ENCODE peak calls at places on chromosomes 16 and 17, in seven cellular contexts. One of them, this sample, is unnamed.

GRCh38 chr17:21289902-21290571 is 5.5 kb downstream of the MAP2K3 start:
- DNase-seq in heart right ventricle: peak; percentile 83
- DNase-seq in fibroblast of lung: no peak
- DNase-seq in ovary: no peak
- DNase-seq in PC-3: no peak
- DNase-seq in uterus: peak; percentile 54
- DNase-seq in transverse colon: no peak
- DNase-seq in this sample: no peak

GRCh38 chr16:87327798-87328495 is 10.8 kb upstream of the C16orf95 start:
- DNase-seq in heart right ventricle: no peak
- DNase-seq in fibroblast of lung: no peak
- DNase-seq in ovary: no peak
- DNase-seq in PC-3: no peak
- DNase-seq in uterus: no peak
- DNase-seq in transverse colon: no peak
- DNase-seq in this sample: no peak

GRCh38 chr16:12625716-12626115 is 178.0 kb downstream of the CPPED1 start:
- DNase-seq in heart right ventricle: no peak
- DNase-seq in fibroblast of lung: no peak
- DNase-seq in ovary: no peak
- DNase-seq in PC-3: no peak
- DNase-seq in uterus: no peak
- DNase-seq in transverse colon: no peak
- DNase-seq in this sample: no peak

GRCh38 chr16:25575363-25575762 is 116.4 kb upstream of the HS3ST4 start:
- DNase-seq in heart right ventricle: no peak
- DNase-seq in fibroblast of lung: no peak
- DNase-seq in ovary: no peak
- DNase-seq in PC-3: no peak
- DNase-seq in uterus: no peak
- DNase-seq in transverse colon: no peak
- DNase-seq in this sample: no peak

GRCh38 chr17:43367588-43368242 is 31.1 kb upstream of the ARL4D start:
- DNase-seq in heart right ventricle: no peak
- DNase-seq in fibroblast of lung: peak; percentile 97
- DNase-seq in ovary: no peak
- DNase-seq in PC-3: peak; percentile 90
- DNase-seq in uterus: no peak
- DNase-seq in transverse colon: no peak
- DNase-seq in this sample: no peak

GRCh38 chr17:41559548-41559947 is 12.3 kb downstream of the KRT9 start:
- DNase-seq in heart right ventricle: no peak
- DNase-seq in fibroblast of lung: no peak
- DNase-seq in ovary: no peak
- DNase-seq in PC-3: no peak
- DNase-seq in uterus: no peak
- DNase-seq in transverse colon: no peak
- DNase-seq in this sample: no peak

GRCh38 chr17:40499551-40500189 is 1.8 kb downstream of the TNS4 start:
- DNase-seq in heart right ventricle: peak; percentile 90
- DNase-seq in fibroblast of lung: peak; percentile 81
- DNase-seq in ovary: peak; percentile 84
- DNase-seq in PC-3: peak; percentile 70
- DNase-seq in uterus: peak; percentile 90
- DNase-seq in transverse colon: peak; percentile 92
- DNase-seq in this sample: peak; percentile 89

GRCh38 chr16:29700253-29700987 is 21.4 kb downstream of the QPRT start:
- DNase-seq in heart right ventricle: peak; percentile 77
- DNase-seq in fibroblast of lung: peak; percentile 89
- DNase-seq in ovary: peak; percentile 66
- DNase-seq in PC-3: peak; percentile 81
- DNase-seq in uterus: peak; percentile 63
- DNase-seq in transverse colon: peak; percentile 86
- DNase-seq in this sample: peak; percentile 81

GRCh38 chr16:67167588-67167987 is 2.8 kb upstream of the NOL3 start:
- DNase-seq in heart right ventricle: no peak
- DNase-seq in fibroblast of lung: no peak
- DNase-seq in ovary: no peak
- DNase-seq in PC-3: no peak
- DNase-seq in uterus: no peak
- DNase-seq in transverse colon: peak; percentile 6
- DNase-seq in this sample: no peak

GRCh38 chr17:82871056-82871775 is 31.4 kb upstream of the ZNF750 start:
- DNase-seq in heart right ventricle: no peak
- DNase-seq in fibroblast of lung: no peak
- DNase-seq in ovary: no peak
- DNase-seq in PC-3: no peak
- DNase-seq in uterus: no peak
- DNase-seq in transverse colon: no peak
- DNase-seq in this sample: no peak

GRCh38 chr17:27525316-27525715 is 69.1 kb downstream of the KSR1 start:
- DNase-seq in heart right ventricle: no peak
- DNase-seq in fibroblast of lung: no peak
- DNase-seq in ovary: no peak
- DNase-seq in PC-3: no peak
- DNase-seq in uterus: no peak
- DNase-seq in transverse colon: no peak
- DNase-seq in this sample: no peak

GRCh38 chr16:12898556-12898955 is 2.8 kb upstream of the SHISA9 start:
- DNase-seq in heart right ventricle: no peak
- DNase-seq in fibroblast of lung: no peak
- DNase-seq in ovary: no peak
- DNase-seq in PC-3: no peak
- DNase-seq in uterus: no peak
- DNase-seq in transverse colon: no peak
- DNase-seq in this sample: no peak

GRCh38 chr17:59853168-59853918 is 39.4 kb downstream of the TUBD1 start:
- DNase-seq in heart right ventricle: no peak
- DNase-seq in fibroblast of lung: peak; percentile 98
- DNase-seq in ovary: no peak
- DNase-seq in PC-3: peak; percentile 100
- DNase-seq in uterus: no peak
- DNase-seq in transverse colon: peak; percentile 83
- DNase-seq in this sample: peak; percentile 46

GRCh38 chr17:69093279-69093789 is 32.6 kb upstream of the ABCA9 start:
- DNase-seq in heart right ventricle: no peak
- DNase-seq in fibroblast of lung: peak; percentile 47
- DNase-seq in ovary: no peak
- DNase-seq in PC-3: no peak
- DNase-seq in uterus: no peak
- DNase-seq in transverse colon: no peak
- DNase-seq in this sample: no peak

DNA sequence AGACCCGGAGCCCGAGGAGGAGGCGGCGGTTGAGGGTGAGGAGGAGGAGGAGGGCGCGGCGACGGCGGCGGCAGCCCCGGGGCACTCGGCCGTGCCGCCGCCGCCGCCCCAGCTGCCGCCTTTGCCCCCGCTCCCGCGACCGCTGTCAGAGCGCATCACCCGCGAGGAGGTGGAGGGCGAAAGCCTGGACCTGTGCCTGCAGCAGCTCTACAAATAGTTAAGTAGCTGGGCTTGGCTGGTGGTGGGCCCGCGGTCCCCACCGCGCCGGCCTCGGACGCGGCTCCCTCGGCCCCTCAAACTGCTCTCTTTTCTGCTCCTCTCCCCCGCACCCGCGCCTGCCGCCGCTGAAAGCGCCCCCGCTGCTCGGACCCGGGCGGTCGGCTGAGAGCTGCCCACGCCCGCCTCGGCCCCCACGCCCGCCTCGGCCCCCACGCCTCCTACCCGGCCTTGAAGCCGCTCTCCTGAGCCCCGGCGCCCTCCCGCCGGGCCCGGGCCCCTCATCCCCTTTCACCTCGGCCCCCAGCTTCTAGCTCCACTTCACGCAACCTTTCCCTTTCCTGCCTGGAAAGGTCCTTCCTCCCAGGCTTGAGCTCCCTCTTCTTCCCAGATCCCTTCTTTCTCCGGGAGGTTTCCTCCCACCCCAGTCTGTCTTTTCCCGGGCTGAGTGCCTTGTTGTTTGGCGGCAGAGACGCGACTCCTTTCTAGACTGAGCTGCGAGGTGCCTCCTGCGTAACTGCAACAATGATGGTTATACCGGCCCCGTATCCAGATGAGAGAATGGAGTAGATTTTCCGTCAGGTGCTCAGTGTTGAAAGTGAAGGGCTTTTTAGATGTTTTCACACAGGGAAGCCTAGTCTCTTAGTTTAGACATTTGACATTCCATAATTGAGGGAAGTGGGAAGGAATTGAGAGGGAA is 850 bp downstream of the PPM1E start:
- DNase-seq in heart right ventricle: no peak
- DNase-seq in fibroblast of lung: no peak
- DNase-seq in ovary: no peak
- DNase-seq in PC-3: no peak
- DNase-seq in uterus: no peak
- DNase-seq in transverse colon: no peak
- DNase-seq in this sample: no peak
- H3K4me3 ChIP-seq in heart right ventricle: peak overlapping the region; percentile 63
- H3K4me3 ChIP-seq in fibroblast of lung: peak overlapping the region; percentile 26
- H3K4me3 ChIP-seq in ovary: peak overlapping the region; percentile 37
- H3K4me3 ChIP-seq in PC-3: peak overlapping the region; percentile 66
- H3K4me3 ChIP-seq in uterus: peak overlapping the region; percentile 36
- H3K4me3 ChIP-seq in transverse colon: peak overlapping the region; percentile 62
- H3K4me3 ChIP-seq in this sample: peak overlapping the region; percentile 38

DNA sequence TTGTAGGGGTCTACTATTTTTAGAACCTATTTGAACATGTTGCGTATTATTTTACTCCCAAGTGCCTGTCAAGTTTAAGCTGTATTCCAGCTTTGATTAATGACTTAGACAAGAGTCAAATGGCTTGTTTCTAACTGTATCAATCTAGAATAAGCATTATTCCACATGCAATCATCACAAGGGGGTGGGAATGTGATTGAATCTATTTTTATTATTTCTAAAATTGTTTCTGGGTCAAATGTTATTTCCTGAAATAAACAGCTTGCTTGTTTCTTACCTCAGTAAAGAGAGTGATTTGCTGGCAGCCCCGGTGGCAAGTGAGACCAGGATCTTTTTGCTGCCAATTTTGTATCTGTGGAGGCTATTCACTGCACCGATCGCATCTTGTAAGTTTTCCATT is 21.5 kb downstream of the MARF1 start:
- DNase-seq in heart right ventricle: no peak
- DNase-seq in fibroblast of lung: no peak
- DNase-seq in ovary: no peak
- DNase-seq in PC-3: no peak
- DNase-seq in uterus: no peak
- DNase-seq in transverse colon: no peak
- DNase-seq in this sample: no peak
- H3K27ac ChIP-seq in heart right ventricle: peak overlapping the region; percentile 71
- H3K27ac ChIP-seq in fibroblast of lung: no peak overlapping the region
- H3K27ac ChIP-seq in ovary: no peak overlapping the region
- H3K27ac ChIP-seq in PC-3: no peak overlapping the region
- H3K27ac ChIP-seq in uterus: no peak overlapping the region
- H3K27ac ChIP-seq in transverse colon: no peak overlapping the region
- H3K27ac ChIP-seq in this sample: no peak overlapping the region

GRCh38 chr16:51134876-51135275 is 16.2 kb downstream of the SALL1 start:
- DNase-seq in heart right ventricle: no peak
- DNase-seq in fibroblast of lung: no peak
- DNase-seq in ovary: no peak
- DNase-seq in PC-3: no peak
- DNase-seq in uterus: no peak
- DNase-seq in transverse colon: no peak
- DNase-seq in this sample: no peak

GRCh38 chr16:51133691-51134090 is 17.4 kb downstream of the SALL1 start:
- DNase-seq in heart right ventricle: no peak
- DNase-seq in fibroblast of lung: no peak
- DNase-seq in ovary: no peak
- DNase-seq in PC-3: no peak
- DNase-seq in uterus: no peak
- DNase-seq in transverse colon: no peak
- DNase-seq in this sample: no peak

GRCh38 chr16:51132484-51132883 is 18.6 kb downstream of the SALL1 start:
- DNase-seq in heart right ventricle: no peak
- DNase-seq in fibroblast of lung: no peak
- DNase-seq in ovary: no peak
- DNase-seq in PC-3: no peak
- DNase-seq in uterus: no peak
- DNase-seq in transverse colon: no peak
- DNase-seq in this sample: no peak

GRCh38 chr16:51133130-51133529 is 17.9 kb downstream of the SALL1 start:
- DNase-seq in heart right ventricle: no peak
- DNase-seq in fibroblast of lung: no peak
- DNase-seq in ovary: no peak
- DNase-seq in PC-3: no peak
- DNase-seq in uterus: no peak
- DNase-seq in transverse colon: no peak
- DNase-seq in this sample: no peak

DNA sequence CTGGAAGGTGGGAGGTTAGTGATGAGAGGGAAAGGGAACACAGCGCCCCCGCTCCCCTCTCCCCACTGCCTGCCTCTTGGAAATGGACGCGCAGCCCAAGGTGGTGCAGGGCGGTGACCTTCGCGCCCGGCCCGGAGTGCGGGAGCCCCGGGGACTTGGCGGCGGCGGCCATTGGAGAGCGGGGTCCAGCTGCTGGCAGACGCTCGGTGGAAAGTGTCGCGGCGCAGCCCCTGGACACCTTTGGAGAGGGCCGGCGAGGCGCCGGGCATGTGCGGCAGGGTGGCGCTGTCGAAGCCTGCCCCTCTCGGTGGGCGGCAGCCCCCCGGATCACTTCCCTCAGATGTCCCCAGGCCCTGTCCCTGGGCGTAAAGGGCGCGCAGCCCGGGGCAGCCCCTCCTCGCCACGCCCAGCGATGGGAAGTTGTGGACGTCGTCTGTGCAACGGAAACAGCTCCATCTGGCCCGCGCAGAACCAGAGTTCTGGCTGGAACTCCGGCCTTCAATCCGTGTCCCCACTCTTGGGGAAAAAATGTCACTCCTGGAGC is 16.7 kb downstream of the SALL1 start:
- DNase-seq in heart right ventricle: no peak
- DNase-seq in fibroblast of lung: no peak
- DNase-seq in ovary: no peak
- DNase-seq in PC-3: no peak
- DNase-seq in uterus: no peak
- DNase-seq in transverse colon: no peak
- DNase-seq in this sample: no peak
- H3K4me3 ChIP-seq in heart right ventricle: peak overlapping the region; percentile 24
- H3K4me3 ChIP-seq in fibroblast of lung: no peak overlapping the region
- H3K4me3 ChIP-seq in ovary: no peak overlapping the region
- H3K4me3 ChIP-seq in PC-3: no peak overlapping the region
- H3K4me3 ChIP-seq in uterus: no peak overlapping the region
- H3K4me3 ChIP-seq in transverse colon: no peak overlapping the region
- H3K4me3 ChIP-seq in this sample: no peak overlapping the region

GRCh38 chr17:47289302-47289701 is 34.5 kb upstream of the EFCAB13 start:
- DNase-seq in heart right ventricle: no peak
- DNase-seq in fibroblast of lung: no peak
- DNase-seq in ovary: no peak
- DNase-seq in PC-3: no peak
- DNase-seq in uterus: no peak
- DNase-seq in transverse colon: no peak
- DNase-seq in this sample: no peak

GRCh38 chr17:47288531-47289116 is 35.0 kb downstream of the ITGB3 start:
- DNase-seq in heart right ventricle: no peak
- DNase-seq in fibroblast of lung: peak; percentile 62
- DNase-seq in ovary: no peak
- DNase-seq in PC-3: no peak
- DNase-seq in uterus: no peak
- DNase-seq in transverse colon: no peak
- DNase-seq in this sample: no peak

GRCh38 chr17:47291242-47291873 is 32.4 kb upstream of the EFCAB13 start:
- DNase-seq in heart right ventricle: no peak
- DNase-seq in fibroblast of lung: no peak
- DNase-seq in ovary: no peak
- DNase-seq in PC-3: no peak
- DNase-seq in uterus: no peak
- DNase-seq in transverse colon: no peak
- DNase-seq in this sample: no peak

GRCh38 chr17:47292206-47292605 is 31.5 kb upstream of the EFCAB13 start:
- DNase-seq in heart right ventricle: no peak
- DNase-seq in fibroblast of lung: no peak
- DNase-seq in ovary: no peak
- DNase-seq in PC-3: no peak
- DNase-seq in uterus: no peak
- DNase-seq in transverse colon: no peak
- DNase-seq in this sample: no peak

GRCh38 chr17:47290870-47291241 is 32.9 kb upstream of the EFCAB13 start:
- DNase-seq in heart right ventricle: no peak
- DNase-seq in fibroblast of lung: no peak
- DNase-seq in ovary: no peak
- DNase-seq in PC-3: no peak
- DNase-seq in uterus: no peak
- DNase-seq in transverse colon: no peak
- DNase-seq in this sample: no peak
- H3K27ac ChIP-seq in heart right ventricle: no peak overlapping the region
- H3K27ac ChIP-seq in fibroblast of lung: no peak overlapping the region
- H3K27ac ChIP-seq in ovary: no peak overlapping the region
- H3K27ac ChIP-seq in PC-3: no peak overlapping the region
- H3K27ac ChIP-seq in uterus: no peak overlapping the region
- H3K27ac ChIP-seq in transverse colon: no peak overlapping the region
- H3K27ac ChIP-seq in this sample: no peak overlapping the region

This sample was measured in tibial artery.